ENCODE peak calls at places on chromosomes 6 and 20, in ten cellular contexts. A is anterior cingulate cortex, G is fibroblast of lung, T is ovary, D is mesendoderm, B is AG10803, Q is KG1, U is GM12878, Z is adrenal gland, L is left cardiac atrium. N is an unnamed sample.

GRCh38 chr6:13212538-13212937 is 115.8 kb downstream of the TBC1D7 start:
- DNase-seq in A (no peak), G (no peak), T (no peak), D (no peak), B (no peak), Q (no peak), U (no peak), Z (no peak), L (no peak), N (no peak)

GRCh38 chr6:47741807-47742206 is 40.0 kb upstream of the OPN5 start:
- DNase-seq in A (no peak), G (no peak), T (no peak), D (no peak), B (no peak), Q (no peak), U (no peak), Z (no peak), L (no peak), N (peak)

GRCh38 chr20:4666001-4666470 is 55.7 kb upstream of the PRND start:
- DNase-seq in A (no peak), G (peak), T (no peak), D (no peak), B (peak), Q (peak), U (no peak), Z (no peak), L (no peak), N (no peak)

GRCh38 chr6:3664641-3665041 is 86.9 kb downstream of the PXDC1 start:
- DNase-seq in A (no peak), G (no peak), T (no peak), D (peak), B (peak), Q (no peak), U (no peak), Z (no peak), L (no peak), N (peak)

GRCh38 chr6:69935079-69935478 is 68.7 kb downstream of the COL19A1 start:
- DNase-seq in A (no peak), G (no peak), T (no peak), D (no peak), B (no peak), Q (no peak), U (no peak), Z (no peak), L (no peak), N (no peak)

GRCh38 chr6:37483502-37483901 is 16.2 kb downstream of the CCDC167 start:
- DNase-seq in A (no peak), G (no peak), T (no peak), D (no peak), B (no peak), Q (no peak), U (no peak), Z (peak), L (no peak), N (no peak)

GRCh38 chr6:97394160-97394748 is 111.2 kb upstream of the MMS22L start:
- DNase-seq in A (peak), G (peak), T (no peak), D (peak), B (peak), Q (peak), U (peak), Z (peak), L (no peak), N (peak)

GRCh38 chr6:21612067-21612745 is 18.7 kb downstream of the SOX4 start:
- DNase-seq in A (no peak), G (no peak), T (no peak), D (no peak), B (no peak), Q (no peak), U (no peak), Z (no peak), L (no peak), N (peak)

GRCh38 chr6:65786815-65787214 is 79.8 kb upstream of the EYS start:
- DNase-seq in A (no peak), G (no peak), T (no peak), D (no peak), B (no peak), Q (no peak), U (no peak), Z (no peak), L (no peak), N (no peak)